ENCODE peak calls at places on chromosomes 3 and 15, in eight cellular contexts. One of them, this sample, is unnamed.

GRCh38 chr3:83934208-83935150 is 1024.3 kb upstream of the CADM2 start:
- DNase-seq in choroid plexus epithelial cell: peak
- DNase-seq in HFFc6: peak
- DNase-seq in cardiac fibroblast: no peak
- DNase-seq in fibroblast of lung: peak
- DNase-seq in left ventricle myocardium inferior: no peak
- DNase-seq in fibroblast of pulmonary artery: no peak
- DNase-seq in A673: peak
- DNase-seq in this sample: no peak

GRCh38 chr3:134426660-134427181 is 52.5 kb upstream of the AMOTL2 start:
- DNase-seq in choroid plexus epithelial cell: peak
- DNase-seq in fibroblast of pulmonary artery: peak
- DNase-seq in fibroblast of lung: peak
- DNase-seq in left ventricle myocardium inferior: no peak
- DNase-seq in HFFc6: peak
- DNase-seq in A673: no peak
- DNase-seq in cardiac fibroblast: peak
- DNase-seq in this sample: no peak

GRCh38 chr3:195075199-195075940 is 195.6 kb downstream of the XXYLT1 start:
- DNase-seq in fibroblast of lung: peak
- DNase-seq in A673: no peak
- DNase-seq in fibroblast of pulmonary artery: no peak
- DNase-seq in left ventricle myocardium inferior: peak
- DNase-seq in choroid plexus epithelial cell: peak
- DNase-seq in HFFc6: no peak
- DNase-seq in cardiac fibroblast: peak
- DNase-seq in this sample: no peak

GRCh38 chr3:12512534-12513101 is 28.3 kb downstream of the TSEN2 start:
- DNase-seq in fibroblast of pulmonary artery: no peak
- DNase-seq in cardiac fibroblast: no peak
- DNase-seq in left ventricle myocardium inferior: no peak
- DNase-seq in A673: no peak
- DNase-seq in HFFc6: no peak
- DNase-seq in choroid plexus epithelial cell: no peak
- DNase-seq in fibroblast of lung: no peak
- DNase-seq in this sample: no peak

GRCh38 chr3:14410501-14411165 is 8.2 kb downstream of the SLC6A6 start:
- DNase-seq in fibroblast of lung: peak
- DNase-seq in fibroblast of pulmonary artery: peak
- DNase-seq in A673: peak
- DNase-seq in cardiac fibroblast: peak
- DNase-seq in left ventricle myocardium inferior: no peak
- DNase-seq in choroid plexus epithelial cell: peak
- DNase-seq in HFFc6: peak
- DNase-seq in this sample: no peak

GRCh38 chr3:186818956-186819355 is 12.7 kb upstream of the RFC4 start:
- DNase-seq in left ventricle myocardium inferior: no peak
- DNase-seq in fibroblast of pulmonary artery: no peak
- DNase-seq in fibroblast of lung: no peak
- DNase-seq in choroid plexus epithelial cell: no peak
- DNase-seq in cardiac fibroblast: no peak
- DNase-seq in A673: no peak
- DNase-seq in HFFc6: no peak
- DNase-seq in this sample: no peak

GRCh38 chr3:194880940-194881925 is 195.6 kb downstream of the FAM43A start:
- DNase-seq in left ventricle myocardium inferior: no peak
- DNase-seq in HFFc6: no peak
- DNase-seq in cardiac fibroblast: no peak
- DNase-seq in fibroblast of pulmonary artery: no peak
- DNase-seq in A673: no peak
- DNase-seq in fibroblast of lung: no peak
- DNase-seq in choroid plexus epithelial cell: no peak
- DNase-seq in this sample: no peak

GRCh38 chr15:38398134-38398533 is 55.8 kb upstream of the FAM98B start:
- DNase-seq in left ventricle myocardium inferior: peak
- DNase-seq in fibroblast of lung: peak
- DNase-seq in fibroblast of pulmonary artery: peak
- DNase-seq in HFFc6: peak
- DNase-seq in cardiac fibroblast: peak
- DNase-seq in choroid plexus epithelial cell: peak
- DNase-seq in A673: no peak
- DNase-seq in this sample: no peak

GRCh38 chr3:32707026-32707370 is 22.0 kb downstream of the CNOT10 start:
- DNase-seq in cardiac fibroblast: no peak
- DNase-seq in fibroblast of pulmonary artery: no peak
- DNase-seq in HFFc6: no peak
- DNase-seq in A673: no peak
- DNase-seq in choroid plexus epithelial cell: no peak
- DNase-seq in fibroblast of lung: no peak
- DNase-seq in left ventricle myocardium inferior: no peak
- DNase-seq in this sample: no peak

GRCh38 chr3:10337323-10338163 is 16.6 kb upstream of the SEC13 start:
- DNase-seq in left ventricle myocardium inferior: no peak
- DNase-seq in cardiac fibroblast: no peak
- DNase-seq in HFFc6: no peak
- DNase-seq in choroid plexus epithelial cell: no peak
- DNase-seq in fibroblast of lung: no peak
- DNase-seq in fibroblast of pulmonary artery: no peak
- DNase-seq in A673: no peak
- DNase-seq in this sample: no peak

GRCh38 chr3:187741403-187742350 is 3.6 kb downstream of the BCL6 start:
- DNase-seq in left ventricle myocardium inferior: peak
- DNase-seq in cardiac fibroblast: peak
- DNase-seq in fibroblast of pulmonary artery: peak
- DNase-seq in A673: peak
- DNase-seq in HFFc6: peak
- DNase-seq in fibroblast of lung: peak
- DNase-seq in choroid plexus epithelial cell: peak
- DNase-seq in this sample: no peak

GRCh38 chr3:25033407-25034029 is 394.5 kb upstream of the RARB start:
- DNase-seq in HFFc6: no peak
- DNase-seq in A673: peak
- DNase-seq in cardiac fibroblast: peak
- DNase-seq in left ventricle myocardium inferior: peak
- DNase-seq in fibroblast of lung: no peak
- DNase-seq in choroid plexus epithelial cell: peak
- DNase-seq in fibroblast of pulmonary artery: peak
- DNase-seq in this sample: peak

GRCh38 chr15:66476535-66476934 is 21.0 kb downstream of the SNAPC5 start:
- DNase-seq in HFFc6: no peak
- DNase-seq in cardiac fibroblast: no peak
- DNase-seq in fibroblast of pulmonary artery: no peak
- DNase-seq in A673: no peak
- DNase-seq in choroid plexus epithelial cell: no peak
- DNase-seq in fibroblast of lung: no peak
- DNase-seq in left ventricle myocardium inferior: no peak
- DNase-seq in this sample: no peak

GRCh38 chr3:64684715-64685261 is 3.0 kb downstream of the ADAMTS9 start:
- DNase-seq in fibroblast of pulmonary artery: peak
- DNase-seq in cardiac fibroblast: peak
- DNase-seq in left ventricle myocardium inferior: peak
- DNase-seq in HFFc6: no peak
- DNase-seq in choroid plexus epithelial cell: peak
- DNase-seq in fibroblast of lung: peak
- DNase-seq in A673: no peak
- DNase-seq in this sample: peak

GRCh38 chr3:186083746-186084145 is 25.1 kb downstream of the ETV5 start:
- DNase-seq in cardiac fibroblast: no peak
- DNase-seq in fibroblast of lung: no peak
- DNase-seq in choroid plexus epithelial cell: no peak
- DNase-seq in A673: no peak
- DNase-seq in left ventricle myocardium inferior: no peak
- DNase-seq in HFFc6: no peak
- DNase-seq in fibroblast of pulmonary artery: no peak
- DNase-seq in this sample: no peak

GRCh38 chr15:66907826-66908502 is 157.4 kb upstream of the SMAD3 start:
- DNase-seq in left ventricle myocardium inferior: peak
- DNase-seq in choroid plexus epithelial cell: no peak
- DNase-seq in fibroblast of pulmonary artery: peak
- DNase-seq in cardiac fibroblast: peak
- DNase-seq in HFFc6: no peak
- DNase-seq in A673: no peak
- DNase-seq in fibroblast of lung: peak
- DNase-seq in this sample: no peak

GRCh38 chr3:152466784-152467183 is 198.1 kb downstream of the MBNL1 start:
- DNase-seq in A673: peak
- DNase-seq in choroid plexus epithelial cell: peak
- DNase-seq in fibroblast of pulmonary artery: peak
- DNase-seq in fibroblast of lung: peak
- DNase-seq in HFFc6: peak
- DNase-seq in cardiac fibroblast: peak
- DNase-seq in left ventricle myocardium inferior: no peak
- DNase-seq in this sample: no peak
- TF ChIP-seq CTCF in A673: peak
- TF ChIP-seq CTCF in choroid plexus epithelial cell: peak
- TF ChIP-seq CTCF in fibroblast of pulmonary artery: peak
- TF ChIP-seq CTCF in fibroblast of lung: peak
- TF ChIP-seq CTCF in HFFc6: peak
- TF ChIP-seq CTCF in cardiac fibroblast: peak
- TF ChIP-seq CTCF in left ventricle myocardium inferior: peak
- TF ChIP-seq CTCF in this sample: peak

DNA sequence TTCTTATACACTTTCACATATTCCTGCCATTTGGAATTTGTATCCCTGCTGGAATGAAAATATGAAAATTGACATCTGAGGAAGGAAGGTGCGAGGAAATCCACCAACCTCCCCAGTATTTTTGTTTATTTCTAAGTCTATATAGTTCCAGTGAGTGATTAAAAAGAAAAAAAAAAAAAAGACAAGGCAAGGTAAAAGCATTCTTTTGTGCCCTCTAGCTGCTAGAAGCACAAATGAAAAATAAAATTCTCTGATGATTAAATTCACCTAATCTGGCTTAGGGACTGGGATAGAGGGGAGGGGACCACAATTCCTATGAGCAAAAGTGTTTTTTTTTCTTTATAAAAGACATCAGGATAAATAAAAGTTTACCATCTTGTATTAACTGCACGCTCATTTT is 370.9 kb downstream of the NR2F2 start:
- DNase-seq in cardiac fibroblast: no peak
- DNase-seq in HFFc6: no peak
- DNase-seq in choroid plexus epithelial cell: peak
- DNase-seq in A673: peak
- DNase-seq in left ventricle myocardium inferior: no peak
- DNase-seq in fibroblast of lung: no peak
- DNase-seq in fibroblast of pulmonary artery: no peak
- DNase-seq in this sample: no peak
- TF ChIP-seq CTCF in cardiac fibroblast: no peak
- TF ChIP-seq CTCF in HFFc6: no peak
- TF ChIP-seq CTCF in choroid plexus epithelial cell: peak
- TF ChIP-seq CTCF in A673: peak
- TF ChIP-seq CTCF in left ventricle myocardium inferior: peak
- TF ChIP-seq CTCF in fibroblast of lung: peak
- TF ChIP-seq CTCF in fibroblast of pulmonary artery: no peak
- TF ChIP-seq CTCF in this sample: peak

GRCh38 chr15:73283341-73283962 is 85.3 kb downstream of the HCN4 start:
- DNase-seq in choroid plexus epithelial cell: no peak
- DNase-seq in fibroblast of pulmonary artery: no peak
- DNase-seq in left ventricle myocardium inferior: no peak
- DNase-seq in cardiac fibroblast: peak
- DNase-seq in A673: no peak
- DNase-seq in HFFc6: no peak
- DNase-seq in fibroblast of lung: no peak
- DNase-seq in this sample: no peak

GRCh38 chr15:73282567-73283200 is 86.1 kb downstream of the HCN4 start:
- DNase-seq in HFFc6: no peak
- DNase-seq in A673: no peak
- DNase-seq in left ventricle myocardium inferior: no peak
- DNase-seq in fibroblast of pulmonary artery: no peak
- DNase-seq in fibroblast of lung: no peak
- DNase-seq in cardiac fibroblast: no peak
- DNase-seq in choroid plexus epithelial cell: no peak
- DNase-seq in this sample: no peak

GRCh38 chr15:73287019-73287418 is 81.7 kb downstream of the HCN4 start:
- DNase-seq in fibroblast of pulmonary artery: no peak
- DNase-seq in HFFc6: no peak
- DNase-seq in fibroblast of lung: no peak
- DNase-seq in choroid plexus epithelial cell: peak
- DNase-seq in A673: no peak
- DNase-seq in left ventricle myocardium inferior: no peak
- DNase-seq in cardiac fibroblast: no peak
- DNase-seq in this sample: no peak

GRCh38 chr15:73286356-73286755 is 82.4 kb downstream of the HCN4 start:
- DNase-seq in cardiac fibroblast: peak
- DNase-seq in HFFc6: peak
- DNase-seq in choroid plexus epithelial cell: peak
- DNase-seq in fibroblast of pulmonary artery: peak
- DNase-seq in A673: no peak
- DNase-seq in fibroblast of lung: peak
- DNase-seq in left ventricle myocardium inferior: no peak
- DNase-seq in this sample: no peak

GRCh38 chr15:73284073-73284472 is 84.7 kb downstream of the HCN4 start:
- DNase-seq in A673: peak
- DNase-seq in choroid plexus epithelial cell: peak
- DNase-seq in HFFc6: peak
- DNase-seq in cardiac fibroblast: peak
- DNase-seq in fibroblast of pulmonary artery: peak
- DNase-seq in left ventricle myocardium inferior: no peak
- DNase-seq in fibroblast of lung: peak
- DNase-seq in this sample: no peak
- TF ChIP-seq CTCF in A673: peak
- TF ChIP-seq CTCF in choroid plexus epithelial cell: peak
- TF ChIP-seq CTCF in HFFc6: peak
- TF ChIP-seq CTCF in cardiac fibroblast: peak
- TF ChIP-seq CTCF in fibroblast of pulmonary artery: peak
- TF ChIP-seq CTCF in left ventricle myocardium inferior: no peak
- TF ChIP-seq CTCF in fibroblast of lung: peak
- TF ChIP-seq CTCF in this sample: no peak

DNA sequence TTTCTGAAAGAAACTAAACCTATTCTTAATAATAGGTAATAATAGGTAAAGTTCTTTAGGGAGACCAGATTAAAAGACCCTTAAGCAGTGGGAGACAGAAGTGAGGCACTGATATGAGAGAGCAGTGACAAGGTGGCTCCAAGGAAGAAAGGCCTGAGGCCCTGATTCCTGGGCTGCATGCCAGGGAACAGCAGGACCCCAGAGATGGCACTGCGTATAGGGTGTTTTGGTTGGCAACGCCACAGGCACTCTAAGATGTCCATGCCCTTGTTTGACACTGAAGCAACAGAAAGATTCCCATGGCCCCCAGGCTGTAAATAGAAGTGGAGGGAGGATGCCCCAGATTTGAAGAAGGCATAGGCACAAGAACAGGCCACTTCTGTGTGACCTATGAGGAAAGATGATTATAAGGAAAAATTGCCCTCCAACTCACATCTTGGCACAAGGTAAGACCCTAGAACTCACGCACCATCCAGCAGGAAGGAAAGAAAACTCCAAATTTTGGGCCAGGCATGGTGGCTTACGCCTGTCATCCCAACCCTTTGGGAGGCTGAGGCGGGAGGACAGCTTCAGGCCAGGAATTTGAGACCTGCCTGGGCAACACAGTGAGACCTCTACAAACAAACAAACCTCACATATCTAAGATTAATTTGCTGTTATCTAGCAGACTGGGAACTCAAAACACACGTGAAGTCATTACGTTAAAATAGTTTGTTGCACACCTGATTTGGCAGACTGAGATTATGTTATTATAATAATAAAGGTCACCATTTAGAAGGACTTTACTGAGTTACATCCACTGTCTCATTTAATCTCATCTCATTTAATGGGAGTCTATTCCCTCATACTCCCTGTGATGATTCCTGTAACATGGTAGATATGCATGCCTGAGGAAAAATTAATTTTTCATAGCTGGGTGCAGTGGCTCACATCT is 10.5 kb upstream of the BLM start:
- DNase-seq in HFFc6: no peak
- DNase-seq in fibroblast of pulmonary artery: no peak
- DNase-seq in fibroblast of lung: no peak
- DNase-seq in cardiac fibroblast: no peak
- DNase-seq in A673: peak
- DNase-seq in left ventricle myocardium inferior: no peak
- DNase-seq in choroid plexus epithelial cell: no peak
- DNase-seq in this sample: no peak
- TF ChIP-seq CTCF in HFFc6: no peak
- TF ChIP-seq CTCF in fibroblast of pulmonary artery: no peak
- TF ChIP-seq CTCF in fibroblast of lung: no peak
- TF ChIP-seq CTCF in cardiac fibroblast: no peak
- TF ChIP-seq CTCF in A673: no peak
- TF ChIP-seq CTCF in left ventricle myocardium inferior: no peak
- TF ChIP-seq CTCF in choroid plexus epithelial cell: no peak
- TF ChIP-seq CTCF in this sample: no peak

This sample was measured in progenitor cell of endocrine pancreas.